ENCODE peak calls at places on chromosomes 2 and 18, in eight cellular contexts. A is body of pancreas; W is stomach; T is left ventricle myocardium inferior; X is effector memory CD4-positive, alpha-beta T cell; E is sigmoid colon; D is keratinocyte; R is RWPE1. B is an unnamed sample.

GRCh38 chr2:218367415-218368149 is 10.9 kb downstream of the CATIP start:
- DNase-seq in A (peak), E (peak), X (peak), T (peak), W (peak), D (no peak), R (peak), B (peak)

GRCh38 chr2:120769076-120769786 is 33.6 kb downstream of the GLI2 start:
- DNase-seq in W (no peak), R (no peak), D (no peak), X (no peak), E (peak), A (no peak), T (peak), B (peak)

GRCh38 chr18:62773691-62774090 is 58.4 kb downstream of the PHLPP1 start:
- DNase-seq in W (no peak), T (no peak), E (no peak), R (no peak), D (no peak), A (no peak), X (no peak), B (no peak)

GRCh38 chr2:7523557-7524210 is 606.5 kb downstream of the RNF144A start:
- DNase-seq in T (no peak), E (no peak), W (no peak), X (no peak), R (no peak), D (no peak), A (no peak), B (no peak)

GRCh38 chr18:79421275-79421857 is 25.6 kb downstream of the NFATC1 start:
- DNase-seq in D (no peak), T (no peak), W (no peak), A (no peak), E (no peak), R (no peak), X (no peak), B (no peak)

GRCh38 chr2:182482511-182482910 is 55.7 kb upstream of the PDE1A start:
- DNase-seq in D (no peak), E (no peak), X (no peak), R (no peak), T (no peak), A (no peak), W (no peak), B (no peak)

GRCh38 chr2:23813438-23813837 is 113.5 kb downstream of the ATAD2B start:
- DNase-seq in X (no peak), E (no peak), R (no peak), W (no peak), T (no peak), A (no peak), D (no peak), B (no peak)

GRCh38 chr2:38508311-38509039 is 94.3 kb downstream of the HNRNPLL start:
- DNase-seq in W (peak), T (peak), R (peak), D (peak), X (peak), A (peak), E (peak), B (peak)

GRCh38 chr2:28360742-28361293 is 31.8 kb upstream of the FOSL2 start:
- DNase-seq in E (peak), X (no peak), D (peak), T (peak), W (no peak), A (no peak), R (no peak), B (no peak)

GRCh38 chr2:9313443-9313842 is 106.8 kb downstream of the ASAP2 start:
- DNase-seq in E (no peak), W (no peak), X (no peak), A (no peak), D (no peak), T (no peak), R (no peak), B (no peak)

GRCh38 chr2:19120941-19121750 is 237.3 kb downstream of the OSR1 start:
- DNase-seq in X (no peak), E (no peak), T (peak), D (peak), A (no peak), R (peak), W (no peak), B (no peak)

GRCh38 chr2:226483143-226483542 is 316.5 kb downstream of the IRS1 start:
- DNase-seq in D (no peak), X (no peak), A (no peak), E (no peak), R (no peak), T (no peak), W (no peak), B (no peak)

GRCh38 chr2:98296435-98296834 is 49.8 kb upstream of the CNGA3 start:
- DNase-seq in X (no peak), A (no peak), R (no peak), E (no peak), T (no peak), W (no peak), D (no peak), B (no peak)

GRCh38 chr2:24793752-24794477 is 690 bp downstream of the CENPO start:
- DNase-seq in R (peak), A (no peak), T (no peak), W (no peak), X (no peak), E (no peak), D (no peak), B (no peak)

GRCh38 chr2:108235577-108235976 is 4.2 kb upstream of the SULT1C3 start:
- DNase-seq in T (no peak), W (no peak), D (no peak), A (no peak), R (no peak), X (no peak), E (no peak), B (no peak)

GRCh38 chr18:69469444-69469919 is 68.8 kb downstream of the DOK6 start:
- DNase-seq in T (no peak), W (no peak), D (no peak), A (no peak), E (peak), R (no peak), X (peak), B (no peak)

GRCh38 chr2:183347969-183348368 is 223.7 kb downstream of the NUP35 start:
- DNase-seq in R (no peak), T (no peak), A (no peak), W (no peak), D (no peak), E (no peak), X (no peak), B (no peak)

GRCh38 chr2:200377774-200378336 is 71.4 kb downstream of the SPATS2L start:
- DNase-seq in E (no peak), D (no peak), A (peak), T (no peak), W (peak), R (no peak), X (no peak), B (no peak)

GRCh38 chr2:174342600-174343342 is 8.0 kb downstream of the SP9 start:
- DNase-seq in W (no peak), T (no peak), D (no peak), R (no peak), X (no peak), E (no peak), A (no peak), B (no peak)

GRCh38 chr18:45254683-45255082 is 360.6 kb upstream of the SLC14A2 start:
- DNase-seq in A (peak), T (peak), X (no peak), E (no peak), W (no peak), D (no peak), R (no peak), B (peak)

GRCh38 chr2:96888082-96889011 is 18.5 kb upstream of the SEMA4C start:
- DNase-seq in A (peak), D (no peak), W (peak), X (no peak), E (peak), R (no peak), T (peak), B (peak)

GRCh38 chr2:20145497-20146193 is 79.3 kb downstream of the SDC1 start:
- DNase-seq in R (no peak), D (no peak), W (peak), A (no peak), T (no peak), X (no peak), E (no peak), B (no peak)

GRCh38 chr18:44946529-44947113 is 265.9 kb downstream of the SETBP1 start:
- DNase-seq in T (no peak), E (no peak), X (no peak), R (no peak), A (no peak), W (no peak), D (no peak), B (no peak)

GRCh38 chr18:48853588-48853987 is 97.2 kb downstream of the SMAD7 start:
- DNase-seq in D (no peak), A (no peak), E (no peak), R (no peak), W (no peak), X (no peak), T (no peak), B (no peak)

GRCh38 chr18:48852292-48852691 is 98.5 kb downstream of the SMAD7 start:
- DNase-seq in T (no peak), D (no peak), W (no peak), R (no peak), X (no peak), E (no peak), A (no peak), B (no peak)

GRCh38 chr18:48852792-48853191 is 98.0 kb downstream of the SMAD7 start:
- DNase-seq in T (no peak), R (no peak), X (no peak), D (no peak), E (no peak), A (no peak), W (no peak), B (no peak)

GRCh38 chr18:48850891-48851302 is 99.9 kb downstream of the SMAD7 start:
- DNase-seq in T (no peak), E (no peak), A (peak), D (no peak), R (no peak), W (no peak), X (no peak), B (peak)

DNA sequence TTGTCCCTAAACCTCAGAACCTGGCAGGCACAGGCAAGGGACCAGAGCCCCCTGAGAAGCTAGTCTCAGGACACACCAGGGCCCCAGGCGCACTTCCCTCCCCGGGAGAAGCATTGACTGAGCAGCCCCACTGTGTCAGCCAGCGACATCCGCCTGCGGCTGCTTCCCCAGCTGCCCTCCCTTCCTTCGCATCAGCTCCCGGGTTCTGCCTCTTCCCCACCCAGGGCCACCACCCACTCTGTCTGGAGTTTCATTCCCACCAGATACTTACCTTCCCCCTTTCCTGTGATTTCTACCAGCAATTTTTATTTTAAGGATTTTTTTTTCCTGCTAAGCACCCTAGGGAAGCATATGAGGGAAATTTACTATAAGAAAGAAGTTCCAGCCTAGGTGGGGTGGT is 99.2 kb downstream of the SMAD7 start:
- DNase-seq in E (no peak), A (peak), D (no peak), X (no peak), R (no peak), T (peak), W (no peak), B (peak)
- H3K27ac ChIP-seq in E (peak), A (no peak), D (no peak), X (no peak), R (peak), T (peak), W (peak), B (peak)

GRCh38 chr2:6186332-6187100 is 494.3 kb downstream of the SOX11 start:
- DNase-seq in X (no peak), T (peak), A (peak), W (peak), R (peak), E (no peak), D (no peak), B (no peak)
- H3K27ac ChIP-seq in X (no peak), T (peak), A (peak), W (peak), R (no peak), E (no peak), D (no peak), B (peak)

DNA sequence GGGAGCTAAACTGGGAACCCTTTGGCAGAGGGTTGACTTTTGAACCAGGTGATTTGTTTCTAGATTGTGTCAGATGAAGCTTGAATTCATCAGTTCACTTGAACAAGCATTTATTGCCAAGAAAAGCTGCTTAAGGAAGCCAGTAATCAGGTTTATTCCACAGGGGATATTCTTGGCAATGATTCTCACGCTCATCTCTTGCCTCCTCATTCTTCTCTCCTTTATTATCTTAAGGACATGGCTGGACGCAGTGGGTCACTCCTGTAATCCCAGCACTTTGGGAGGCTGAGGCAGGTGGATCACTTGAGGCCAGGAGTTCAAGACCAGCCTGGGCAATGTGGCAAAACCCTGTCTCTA is 100.9 kb downstream of the ALPK2 start:
- DNase-seq in D (no peak), E (no peak), A (no peak), X (no peak), R (no peak), W (no peak), T (no peak), B (no peak)
- H3K27ac ChIP-seq in D (no peak), E (no peak), A (peak), X (no peak), R (no peak), W (no peak), T (no peak), B (no peak)

GRCh38 chr18:28736223-28736622 is 559.3 kb upstream of the CDH2 start:
- DNase-seq in D (no peak), R (no peak), E (no peak), W (no peak), A (no peak), T (no peak), X (no peak), B (no peak)

GRCh38 chr18:28740575-28740974 is 563.6 kb upstream of the CDH2 start:
- DNase-seq in R (no peak), T (no peak), X (no peak), A (no peak), D (no peak), E (no peak), W (no peak), B (no peak)

GRCh38 chr18:28735731-28736130 is 558.8 kb upstream of the CDH2 start:
- DNase-seq in A (no peak), R (peak), W (no peak), D (no peak), E (no peak), X (no peak), T (no peak), B (no peak)

DNA sequence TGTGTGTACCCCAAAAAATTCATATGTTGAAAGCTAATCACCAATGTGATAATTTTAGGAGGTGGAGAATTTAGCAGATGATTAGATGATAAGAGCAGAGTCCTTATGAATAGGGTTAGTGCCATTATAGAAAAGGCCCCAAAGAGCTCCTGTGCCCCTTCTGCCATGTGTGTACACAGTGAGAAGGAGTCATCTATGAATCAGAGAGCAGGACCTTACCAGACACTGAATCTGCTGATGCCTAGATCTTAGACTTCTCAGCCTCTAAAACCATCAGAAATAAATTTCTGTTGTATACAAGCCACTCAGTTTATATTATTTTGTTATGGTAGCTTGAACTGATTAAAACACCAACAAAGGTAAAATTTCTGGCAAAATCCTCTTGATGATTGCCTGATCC is 560.0 kb upstream of the CDH2 start:
- DNase-seq in T (no peak), R (no peak), D (no peak), X (no peak), A (no peak), E (no peak), W (no peak), B (no peak)
- H3K27ac ChIP-seq in T (no peak), R (no peak), D (no peak), X (no peak), A (no peak), E (no peak), W (no peak), B (no peak)

DNA sequence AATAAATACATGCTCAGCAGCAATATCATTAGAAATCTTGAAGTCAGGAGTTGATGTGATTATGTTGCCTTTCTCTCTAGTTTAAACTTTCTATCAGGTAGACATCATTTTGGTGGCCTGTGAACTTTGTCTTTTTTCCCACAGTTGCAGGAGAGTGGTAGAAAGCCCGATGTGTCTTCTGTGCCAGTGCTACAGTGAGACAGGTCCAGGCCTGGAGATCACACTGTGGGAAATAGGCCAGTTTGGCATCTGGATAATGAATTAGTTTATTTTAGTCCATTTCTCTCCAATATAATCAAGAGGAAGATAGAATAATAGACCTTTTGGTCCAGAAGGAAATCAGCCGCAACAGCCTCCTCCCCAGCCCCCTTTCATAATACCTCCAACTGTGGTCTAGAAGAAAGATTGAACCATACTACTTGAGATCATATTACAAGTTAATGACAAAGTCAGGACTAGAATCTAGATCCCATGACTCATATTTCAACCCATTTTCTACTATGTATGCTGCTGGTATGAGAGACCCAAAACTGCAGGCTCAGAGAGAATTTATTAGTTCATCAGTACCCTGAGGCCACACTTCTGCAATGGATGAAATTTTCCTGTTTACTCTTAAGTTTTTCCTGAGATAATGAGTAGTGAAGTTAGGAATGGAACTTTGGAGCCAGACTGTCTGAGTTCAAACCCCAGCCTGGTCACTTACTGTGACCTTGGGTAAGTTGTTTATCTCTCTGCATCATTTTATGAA is 20.6 kb downstream of the KCMF1 start:
- DNase-seq in R (peak), D (peak), X (no peak), W (no peak), T (no peak), A (no peak), E (no peak), B (no peak)
- H3K27ac ChIP-seq in R (no peak), D (peak), X (no peak), W (no peak), T (peak), A (no peak), E (no peak), B (no peak)

GRCh38 chr2:164091673-164092072 is 355.9 kb upstream of the FIGN start:
- DNase-seq in X (no peak), R (no peak), T (no peak), D (no peak), W (no peak), E (no peak), A (no peak), B (no peak)

GRCh38 chr2:164090533-164090932 is 354.7 kb upstream of the FIGN start:
- DNase-seq in T (no peak), W (no peak), R (no peak), D (no peak), A (no peak), X (no peak), E (no peak), B (no peak)
- H3K27ac ChIP-seq in T (no peak), W (no peak), R (no peak), D (no peak), A (no peak), X (no peak), E (no peak), B (no peak)

GRCh38 chr18:379665-380356 is 112.0 kb upstream of the THOC1 start:
- DNase-seq in X (no peak), D (no peak), W (no peak), E (peak), R (no peak), T (peak), A (peak), B (peak)
- H3K27ac ChIP-seq in X (no peak), D (no peak), W (no peak), E (no peak), R (no peak), T (peak), A (no peak), B (no peak)